ENCODE peak calls at places on chromosomes 4 and X, in four cellular contexts. One of them, this sample, is unnamed.

GRCh38 chrX:119410027-119410819 is 11.1 kb downstream of the SLC25A43 start:
- DNase-seq in H1: no peak
- DNase-seq in IMR-90: peak
- DNase-seq in H9: no peak
- DNase-seq in this sample: peak

GRCh38 chrX:102840871-102841705 is 96.0 kb upstream of the RAB40AL start:
- DNase-seq in IMR-90: peak
- DNase-seq in H9: no peak
- DNase-seq in H1: no peak
- DNase-seq in this sample: peak

GRCh38 chr4:96139251-96139929 is 299.5 kb downstream of the PDHA2 start:
- DNase-seq in IMR-90: no peak
- DNase-seq in H1: no peak
- DNase-seq in H9: no peak
- DNase-seq in this sample: no peak

GRCh38 chrX:43655961-43656494 is at the start of gene MAOA:
- DNase-seq in IMR-90: no peak
- DNase-seq in H1: no peak
- DNase-seq in H9: peak
- DNase-seq in this sample: peak

GRCh38 chrX:129706395-129707072 is 32.2 kb upstream of the XPNPEP2 start:
- DNase-seq in IMR-90: no peak
- DNase-seq in H9: no peak
- DNase-seq in H1: no peak
- DNase-seq in this sample: no peak

GRCh38 chrX:18899796-18900380 is 84.0 kb downstream of the PHKA2 start:
- DNase-seq in H9: peak
- DNase-seq in IMR-90: no peak
- DNase-seq in H1: no peak
- DNase-seq in this sample: peak

GRCh38 chr4:80005863-80006262 is 67.2 kb downstream of the ANTXR2 start:
- DNase-seq in H1: no peak
- DNase-seq in IMR-90: peak
- DNase-seq in H9: no peak
- DNase-seq in this sample: no peak

GRCh38 chr4:62324215-62324614 is 1124.1 kb downstream of the ADGRL3 start:
- DNase-seq in H1: no peak
- DNase-seq in IMR-90: no peak
- DNase-seq in H9: no peak
- DNase-seq in this sample: no peak

GRCh38 chr4:82789377-82789776 is 9.2 kb downstream of the SCD5 start:
- DNase-seq in IMR-90: no peak
- DNase-seq in H1: no peak
- DNase-seq in H9: peak
- DNase-seq in this sample: no peak

GRCh38 chrX:24838624-24839023 is 144.9 kb downstream of the POLA1 start:
- DNase-seq in H1: no peak
- DNase-seq in H9: no peak
- DNase-seq in IMR-90: peak
- DNase-seq in this sample: peak

GRCh38 chrX:71439898-71440297 is 73.7 kb downstream of the TAF1 start:
- DNase-seq in IMR-90: no peak
- DNase-seq in H9: no peak
- DNase-seq in H1: no peak
- DNase-seq in this sample: no peak

GRCh38 chrX:42686706-42687105 is 91.3 kb downstream of the PPP1R2C start:
- DNase-seq in IMR-90: no peak
- DNase-seq in H9: no peak
- DNase-seq in H1: no peak
- DNase-seq in this sample: no peak

GRCh38 chr4:8747896-8748575 is 123.6 kb downstream of the HMX1 start:
- DNase-seq in H1: no peak
- DNase-seq in IMR-90: no peak
- DNase-seq in H9: no peak
- DNase-seq in this sample: no peak

GRCh38 chr4:165293061-165293460 is 34.4 kb upstream of the MSMO1 start:
- DNase-seq in H9: no peak
- DNase-seq in IMR-90: no peak
- DNase-seq in H1: peak
- DNase-seq in this sample: peak

GRCh38 chr4:53929311-53929710 is 135.1 kb downstream of the CHIC2 start:
- DNase-seq in H9: no peak
- DNase-seq in IMR-90: peak
- DNase-seq in H1: no peak
- DNase-seq in this sample: no peak

GRCh38 chr4:153151535-153152452 is 52.4 kb upstream of the TRIM2 start:
- DNase-seq in IMR-90: peak
- DNase-seq in H9: peak
- DNase-seq in H1: no peak
- DNase-seq in this sample: peak

GRCh38 chr4:24274401-24275035 is 309.8 kb downstream of the DHX15 start:
- DNase-seq in H1: no peak
- DNase-seq in IMR-90: peak
- DNase-seq in H9: no peak
- DNase-seq in this sample: no peak

GRCh38 chrX:17040711-17041110 is 94.3 kb downstream of the REPS2 start:
- DNase-seq in H1: no peak
- DNase-seq in IMR-90: no peak
- DNase-seq in H9: no peak
- DNase-seq in this sample: no peak

GRCh38 chr4:17624821-17625220 is 10.4 kb downstream of the MED28 start:
- DNase-seq in H1: no peak
- DNase-seq in IMR-90: no peak
- DNase-seq in H9: no peak
- DNase-seq in this sample: no peak

GRCh38 chrX:130100180-130100579 is 10.1 kb downstream of the ELF4 start:
- DNase-seq in H1: no peak
- DNase-seq in H9: no peak
- DNase-seq in IMR-90: no peak
- DNase-seq in this sample: no peak

GRCh38 chrX:67296395-67296794 is 247.4 kb upstream of the AR start:
- DNase-seq in IMR-90: no peak
- DNase-seq in H9: no peak
- DNase-seq in H1: no peak
- DNase-seq in this sample: no peak

GRCh38 chr4:185259719-185260118 is 50.3 kb downstream of the SNX25 start:
- DNase-seq in IMR-90: no peak
- DNase-seq in H9: no peak
- DNase-seq in H1: no peak
- DNase-seq in this sample: no peak

GRCh38 chr4:53361451-53361850 is 4.4 kb downstream of the SCFD2 start:
- DNase-seq in H9: no peak
- DNase-seq in IMR-90: peak
- DNase-seq in H1: no peak
- DNase-seq in this sample: no peak

GRCh38 chrX:74520291-74520690 is 94.1 kb downstream of the RLIM start:
- DNase-seq in H1: no peak
- DNase-seq in IMR-90: no peak
- DNase-seq in H9: no peak
- DNase-seq in this sample: no peak

GRCh38 chr4:6839579-6839978 is 57.1 kb downstream of the KIAA0232 start:
- DNase-seq in H9: no peak
- DNase-seq in H1: no peak
- DNase-seq in IMR-90: no peak
- DNase-seq in this sample: no peak

GRCh38 chr4:38670939-38671593 is 7.1 kb downstream of the KLF3 start:
- DNase-seq in H9: no peak
- DNase-seq in IMR-90: no peak
- DNase-seq in H1: no peak
- DNase-seq in this sample: no peak
- H3K4ac ChIP-seq in H9: no peak
- H3K4ac ChIP-seq in IMR-90: peak
- H3K4ac ChIP-seq in H1: no peak
- H3K4ac ChIP-seq in this sample: no peak

DNA sequence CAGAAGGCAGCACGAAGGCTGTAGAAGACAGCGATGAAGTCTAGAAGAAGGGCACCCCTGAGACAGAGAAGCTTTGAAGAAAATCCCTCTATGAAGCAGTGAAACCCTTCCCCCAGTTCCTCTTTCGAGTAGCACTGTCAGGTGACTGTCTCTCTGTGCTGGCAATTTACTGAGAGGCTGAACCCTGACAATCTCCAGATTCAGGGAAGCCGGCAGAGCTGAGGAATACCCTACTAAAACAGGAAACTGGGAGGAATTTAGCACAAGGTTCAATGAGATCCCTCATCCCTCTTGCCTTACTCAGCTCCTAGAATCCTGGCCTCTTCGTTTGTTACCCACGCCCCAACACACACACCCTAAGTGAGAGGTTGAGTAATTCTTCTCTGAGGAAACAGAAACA is 239.7 kb upstream of the NOCT start:
- DNase-seq in H1: no peak
- DNase-seq in IMR-90: no peak
- DNase-seq in H9: no peak
- DNase-seq in this sample: peak
- H3K56ac ChIP-seq in H1: no peak
- H3K56ac ChIP-seq in IMR-90: no peak
- H3K56ac ChIP-seq in H9: no peak
- H3K56ac ChIP-seq in this sample: no peak

GRCh38 chr4:113020966-113021365 is 28.5 kb upstream of the ANK2 start:
- DNase-seq in H9: no peak
- DNase-seq in H1: no peak
- DNase-seq in IMR-90: no peak
- DNase-seq in this sample: no peak
- H3K27ac ChIP-seq in H9: no peak
- H3K27ac ChIP-seq in H1: no peak
- H3K27ac ChIP-seq in IMR-90: no peak
- H3K27ac ChIP-seq in this sample: no peak

DNA sequence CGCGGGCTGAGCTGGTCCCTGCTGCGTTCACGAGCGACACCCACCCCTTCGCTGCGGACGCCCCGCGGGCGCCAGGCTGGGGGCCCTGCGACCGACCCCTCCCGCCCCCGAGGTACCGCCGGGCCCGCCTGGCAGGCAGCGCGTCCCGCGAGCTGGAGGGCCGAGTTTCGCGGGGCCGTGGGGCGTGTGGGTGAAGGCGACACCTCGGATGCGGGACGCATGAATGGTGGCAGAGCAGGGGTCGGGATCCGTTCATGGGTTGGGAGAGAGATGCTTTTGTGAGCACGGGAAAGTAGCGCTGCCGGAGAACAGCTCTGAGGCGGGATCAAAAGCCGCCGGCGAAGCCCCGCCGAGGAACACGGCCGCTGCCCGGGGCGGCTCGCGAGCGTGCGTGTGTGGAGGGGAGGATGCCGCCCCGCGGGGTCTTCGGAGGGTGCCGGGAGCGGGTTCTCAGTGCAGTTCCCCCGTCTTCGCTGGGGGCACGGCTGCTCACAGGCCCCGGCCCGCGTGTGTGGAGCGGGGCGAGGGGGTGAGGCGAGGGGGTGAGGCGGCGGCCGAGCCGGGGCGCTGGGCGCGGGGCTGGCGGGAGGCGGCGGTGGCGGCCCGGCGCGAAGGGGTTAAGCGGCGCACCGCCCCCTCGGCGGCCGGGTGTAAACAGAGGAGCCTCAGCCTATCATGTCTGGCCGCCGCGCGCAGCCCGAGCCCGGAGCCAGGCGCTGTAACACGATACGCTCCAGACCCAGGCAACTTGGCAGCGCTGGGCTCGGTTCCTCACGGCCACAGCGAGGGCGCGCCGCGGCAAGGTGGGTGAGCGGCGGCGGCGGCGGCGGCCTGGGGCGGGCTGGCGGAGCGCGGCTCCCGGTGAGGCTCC is 205.3 kb downstream of the TENM3 start:
- DNase-seq in IMR-90: peak
- DNase-seq in H9: peak
- DNase-seq in H1: peak
- DNase-seq in this sample: peak
- H3K4ac ChIP-seq in IMR-90: peak
- H3K4ac ChIP-seq in H9: no peak
- H3K4ac ChIP-seq in H1: peak
- H3K4ac ChIP-seq in this sample: no peak

GRCh38 chrX:20623448-20623847 is 356.7 kb upstream of the RPS6KA3 start:
- DNase-seq in H9: no peak
- DNase-seq in IMR-90: no peak
- DNase-seq in H1: no peak
- DNase-seq in this sample: peak
- H3K56ac ChIP-seq in H9: no peak
- H3K56ac ChIP-seq in IMR-90: no peak
- H3K56ac ChIP-seq in H1: no peak
- H3K56ac ChIP-seq in this sample: no peak

GRCh38 chrX:68832101-68832416 is 3.2 kb downstream of the EFNB1 start:
- DNase-seq in H9: peak
- DNase-seq in IMR-90: peak
- DNase-seq in H1: no peak
- DNase-seq in this sample: peak

GRCh38 chrX:68833448-68833805 is 4.6 kb downstream of the EFNB1 start:
- DNase-seq in H1: no peak
- DNase-seq in H9: peak
- DNase-seq in IMR-90: no peak
- DNase-seq in this sample: no peak

GRCh38 chrX:68833855-68834331 is 5.1 kb downstream of the EFNB1 start:
- DNase-seq in H9: peak
- DNase-seq in H1: no peak
- DNase-seq in IMR-90: no peak
- DNase-seq in this sample: no peak

GRCh38 chrX:68831405-68832100 is 2.7 kb downstream of the EFNB1 start:
- DNase-seq in H9: peak
- DNase-seq in IMR-90: peak
- DNase-seq in H1: no peak
- DNase-seq in this sample: no peak

DNA sequence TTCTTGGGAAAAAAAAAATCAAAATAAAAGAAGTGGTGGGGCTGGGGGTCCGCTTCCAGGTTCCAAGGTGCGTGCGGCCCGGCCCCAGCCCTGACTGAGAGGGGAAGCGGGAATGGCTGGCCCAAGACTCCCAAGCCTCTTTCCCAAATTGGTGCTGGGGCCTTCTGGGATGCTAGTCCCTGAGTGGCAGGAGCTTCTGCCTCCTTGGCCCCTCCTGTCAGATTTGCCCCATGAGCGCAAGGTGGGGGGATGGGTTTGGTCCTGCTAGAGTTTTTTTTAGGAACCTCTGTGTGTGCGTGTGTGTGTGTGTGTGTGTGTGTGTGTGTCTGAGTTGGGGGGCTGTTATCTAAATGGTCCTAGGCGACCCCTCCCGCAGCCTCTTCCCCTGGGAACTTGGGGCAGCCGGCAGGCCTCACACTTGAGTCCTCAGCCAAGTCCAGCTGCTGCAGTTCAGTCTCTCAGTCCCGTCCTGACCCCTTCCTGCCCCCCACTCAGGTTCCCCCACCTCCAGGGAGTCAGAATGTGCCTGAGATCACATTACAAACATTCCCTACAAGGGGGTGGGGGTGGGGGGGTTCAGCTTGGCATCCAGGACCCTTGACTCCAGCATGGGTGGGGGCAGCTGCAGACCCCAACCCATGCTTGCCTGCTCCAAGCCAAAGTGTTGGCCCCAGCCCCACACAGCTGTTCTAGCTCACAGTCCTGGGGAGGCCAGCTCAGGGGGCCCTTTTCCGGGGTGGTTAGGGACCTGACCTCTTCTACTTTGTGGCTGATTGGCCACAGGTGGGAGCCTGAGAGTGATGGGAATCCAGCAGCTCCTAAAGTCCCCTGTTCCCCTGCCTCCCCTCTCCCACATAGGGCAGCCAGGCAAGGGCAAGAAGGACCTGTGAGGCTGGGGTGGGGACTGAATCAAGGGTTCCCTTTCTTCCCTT is 4.0 kb downstream of the EFNB1 start:
- DNase-seq in IMR-90: no peak
- DNase-seq in H9: peak
- DNase-seq in H1: no peak
- DNase-seq in this sample: no peak
- H3K27ac ChIP-seq in IMR-90: peak
- H3K27ac ChIP-seq in H9: no peak
- H3K27ac ChIP-seq in H1: no peak
- H3K27ac ChIP-seq in this sample: no peak

This sample was measured in mesendoderm.